ENCODE peak calls at places on chromosome 16, in nine cellular contexts. A is fibroblast of the aortic adventitia, J is nephron progenitor cell, Q is tibial nerve, S is cardiac fibroblast, M is AG09309, F is fibroblast of lung, V is heart right ventricle, O is glutamatergic neuron. R is an unnamed sample.

GRCh38 chr16:27974896-27975540 is 88.5 kb downstream of the GSG1L start:
- DNase-seq in O (no peak), Q (no peak), A (no peak), M (no peak), J (no peak), V (no peak), S (no peak), F (no peak), R (no peak)

GRCh38 chr16:3736116-3736515 is 18.8 kb upstream of the TRAP1 start:
- DNase-seq in Q (no peak), F (no peak), S (no peak), M (no peak), A (no peak), O (no peak), V (no peak), J (no peak), R (no peak)

GRCh38 chr16:28140788-28141618 is 70.8 kb downstream of the XPO6 start:
- DNase-seq in F (no peak), S (peak), A (no peak), V (peak), Q (no peak), J (no peak), O (no peak), M (no peak), R (no peak)

GRCh38 chr16:85636234-85636812 is 23.2 kb downstream of the GSE1 start:
- DNase-seq in J (no peak), O (no peak), Q (no peak), V (no peak), M (no peak), A (no peak), S (no peak), F (no peak), R (no peak)

GRCh38 chr16:20925780-20926179 is 25.2 kb downstream of the LYRM1 start:
- DNase-seq in F (no peak), J (no peak), Q (no peak), M (no peak), A (no peak), V (no peak), S (no peak), O (no peak), R (no peak)

GRCh38 chr16:48105456-48105855 is 50.3 kb downstream of the ABCC12 start:
- DNase-seq in F (no peak), Q (no peak), M (no peak), V (no peak), A (no peak), S (no peak), J (no peak), O (no peak), R (no peak)

GRCh38 chr16:49674255-49674980 is 181.5 kb downstream of the ZNF423 start:
- DNase-seq in A (no peak), F (no peak), J (peak), V (no peak), Q (no peak), O (peak), S (no peak), M (no peak), R (no peak)

GRCh38 chr16:72612271-72612670 is 435.7 kb downstream of the ZFHX3 start:
- DNase-seq in M (no peak), O (no peak), Q (no peak), V (no peak), A (peak), S (peak), J (no peak), F (peak), R (no peak)

GRCh38 chr16:4085405-4085970 is 30.8 kb downstream of the ADCY9 start:
- DNase-seq in V (no peak), F (no peak), M (no peak), O (no peak), A (no peak), S (no peak), Q (no peak), J (no peak), R (peak)

GRCh38 chr16:21208831-21209230 is 2.5 kb downstream of the ZP2 start:
- DNase-seq in S (no peak), V (no peak), J (no peak), M (no peak), A (no peak), F (no peak), O (no peak), Q (no peak), R (no peak)

GRCh38 chr16:75298252-75298651 is 46.8 kb upstream of the BCAR1 start:
- DNase-seq in J (no peak), V (no peak), A (no peak), F (no peak), S (no peak), M (no peak), O (no peak), Q (no peak), R (no peak)

GRCh38 chr16:69564845-69565610 is 738 bp upstream of the NFAT5 start:
- DNase-seq in A (peak), F (peak), Q (no peak), S (peak), O (no peak), V (no peak), J (no peak), M (no peak), R (no peak)

GRCh38 chr16:3889059-3889458 is 8.5 kb upstream of the CREBBP start:
- DNase-seq in O (no peak), S (no peak), A (no peak), Q (no peak), M (no peak), F (no peak), V (no peak), J (no peak), R (no peak)

GRCh38 chr16:35510701-35511100 is 2051.3 kb downstream of the TP53TG3F start:
- DNase-seq in M (no peak), J (no peak), V (no peak), F (no peak), O (no peak), A (no peak), Q (no peak), S (no peak), R (no peak)

GRCh38 chr16:18931756-18932155 is 5.5 kb upstream of the SMG1 start:
- DNase-seq in F (no peak), Q (no peak), V (peak), S (no peak), J (no peak), A (no peak), O (no peak), M (no peak), R (peak)

DNA sequence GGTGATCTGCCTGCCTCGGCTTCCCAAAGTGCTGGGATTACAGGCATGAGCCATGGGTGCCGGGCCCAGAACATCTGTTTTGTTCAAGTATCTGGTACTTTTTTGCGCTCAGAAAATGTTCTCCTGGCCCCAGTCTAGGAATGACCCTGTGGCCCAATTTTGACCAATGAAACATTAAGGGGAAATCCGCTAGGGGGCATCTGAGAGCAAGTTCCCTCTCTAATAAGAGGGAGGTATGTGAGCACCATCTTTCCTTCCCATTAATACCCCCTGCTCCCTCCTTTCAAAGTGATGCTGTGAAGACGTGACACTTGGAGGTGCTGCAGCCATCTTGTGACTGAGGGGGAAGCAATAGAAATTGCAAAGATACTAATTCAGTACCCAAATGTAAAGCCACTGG is 16.5 kb upstream of the CLEC3A start:
- DNase-seq in J (no peak), F (no peak), O (no peak), M (no peak), S (no peak), V (no peak), A (no peak), Q (no peak), R (no peak)
- TF ChIP-seq CTCF in J (no peak), F (peak), O (peak), M (peak), S (no peak), V (no peak), A (peak), Q (no peak), R (no peak)

DNA sequence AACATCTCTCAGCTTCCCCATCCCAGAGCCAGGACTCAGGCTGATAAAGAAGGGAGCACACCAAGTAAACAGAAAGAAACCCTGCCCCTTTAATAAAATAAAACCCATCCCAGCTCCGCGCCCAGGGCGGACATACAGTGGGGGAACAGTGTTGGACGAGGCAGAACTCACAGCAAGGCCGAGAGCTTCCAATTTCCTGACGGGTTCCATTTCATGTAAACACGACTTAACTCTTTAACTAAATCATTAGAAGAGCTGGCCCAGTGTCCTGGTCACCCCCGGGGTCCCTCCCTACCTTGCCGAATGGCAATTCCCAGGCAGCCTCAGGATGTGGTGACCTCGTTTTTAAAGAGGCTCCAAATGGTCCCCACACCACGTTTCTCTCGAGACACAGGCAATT is 340.7 kb downstream of the FOXL1 start:
- DNase-seq in J (no peak), V (no peak), A (no peak), M (no peak), O (no peak), S (no peak), F (no peak), Q (no peak), R (no peak)
- TF ChIP-seq CTCF in J (no peak), V (no peak), A (no peak), M (no peak), O (no peak), S (no peak), F (no peak), Q (no peak), R (no peak)

GRCh38 chr16:68367034-68367433 is 56.2 kb downstream of the PRMT7 start:
- DNase-seq in M (no peak), V (no peak), S (peak), Q (no peak), A (peak), O (no peak), F (peak), J (peak), R (no peak)
- TF ChIP-seq CTCF in M (peak), V (peak), S (peak), Q (no peak), A (peak), O (peak), F (peak), J (peak), R (no peak)

GRCh38 chr16:11913425-11914079 is 2.2 kb downstream of the GSPT1 start:
- DNase-seq in O (no peak), V (no peak), A (peak), Q (no peak), M (no peak), J (no peak), F (peak), S (peak), R (no peak)
- TF ChIP-seq CTCF in O (no peak), V (no peak), A (no peak), Q (no peak), M (no peak), J (no peak), F (no peak), S (no peak), R (no peak)

GRCh38 chr16:610513-611381 is 20.0 kb upstream of the WFIKKN1 start:
- DNase-seq in F (no peak), O (no peak), Q (no peak), A (no peak), J (no peak), S (peak), V (no peak), M (no peak), R (no peak)
- TF ChIP-seq CTCF in F (peak), O (peak), Q (peak), A (peak), J (peak), S (peak), V (peak), M (peak), R (peak)

GRCh38 chr16:84293406-84293805 is 1.3 kb upstream of the WFDC1 start:
- DNase-seq in A (no peak), S (no peak), F (no peak), J (no peak), O (no peak), M (no peak), V (no peak), Q (no peak), R (no peak)
- TF ChIP-seq CTCF in A (no peak), S (no peak), F (no peak), J (no peak), O (no peak), M (no peak), V (no peak), Q (no peak), R (no peak)

DNA sequence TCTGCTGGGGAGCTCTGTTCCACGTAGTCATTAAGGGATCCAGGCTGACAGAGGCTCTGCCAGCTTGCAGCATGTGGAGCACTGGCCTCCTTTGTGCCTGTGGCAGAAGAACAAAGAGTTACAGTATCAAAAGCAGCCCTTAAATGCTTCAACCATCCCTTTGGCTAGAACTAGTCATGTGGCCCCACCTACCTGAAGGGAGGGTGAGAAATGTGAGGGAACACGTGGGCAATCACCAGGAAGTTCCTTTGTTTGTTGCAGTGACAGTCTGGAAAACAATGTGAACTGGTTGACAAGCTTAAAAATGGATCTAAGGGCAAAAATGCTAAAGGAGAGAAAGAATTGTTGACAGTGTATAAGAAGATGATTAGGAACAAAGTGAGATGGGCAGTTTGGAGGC is 290.4 kb upstream of the HSBP1 start:
- DNase-seq in O (no peak), J (no peak), Q (no peak), V (no peak), A (no peak), F (no peak), S (no peak), M (no peak), R (no peak)
- TF ChIP-seq CTCF in O (no peak), J (no peak), Q (no peak), V (no peak), A (no peak), F (no peak), S (no peak), M (no peak), R (no peak)

GRCh38 chr16:61934591-61934990 is 101.6 kb downstream of the CDH8 start:
- DNase-seq in V (no peak), S (no peak), M (no peak), A (no peak), Q (no peak), J (no peak), F (no peak), O (no peak), R (no peak)

GRCh38 chr16:61937646-61938045 is 98.6 kb downstream of the CDH8 start:
- DNase-seq in M (no peak), O (no peak), Q (no peak), A (no peak), J (no peak), S (no peak), F (no peak), V (no peak), R (no peak)

GRCh38 chr16:61936522-61936921 is 99.7 kb downstream of the CDH8 start:
- DNase-seq in M (no peak), O (peak), F (no peak), S (no peak), Q (no peak), J (peak), A (no peak), V (no peak), R (no peak)
- TF ChIP-seq CTCF in M (no peak), O (peak), F (no peak), S (peak), Q (no peak), J (peak), A (no peak), V (peak), R (no peak)

DNA sequence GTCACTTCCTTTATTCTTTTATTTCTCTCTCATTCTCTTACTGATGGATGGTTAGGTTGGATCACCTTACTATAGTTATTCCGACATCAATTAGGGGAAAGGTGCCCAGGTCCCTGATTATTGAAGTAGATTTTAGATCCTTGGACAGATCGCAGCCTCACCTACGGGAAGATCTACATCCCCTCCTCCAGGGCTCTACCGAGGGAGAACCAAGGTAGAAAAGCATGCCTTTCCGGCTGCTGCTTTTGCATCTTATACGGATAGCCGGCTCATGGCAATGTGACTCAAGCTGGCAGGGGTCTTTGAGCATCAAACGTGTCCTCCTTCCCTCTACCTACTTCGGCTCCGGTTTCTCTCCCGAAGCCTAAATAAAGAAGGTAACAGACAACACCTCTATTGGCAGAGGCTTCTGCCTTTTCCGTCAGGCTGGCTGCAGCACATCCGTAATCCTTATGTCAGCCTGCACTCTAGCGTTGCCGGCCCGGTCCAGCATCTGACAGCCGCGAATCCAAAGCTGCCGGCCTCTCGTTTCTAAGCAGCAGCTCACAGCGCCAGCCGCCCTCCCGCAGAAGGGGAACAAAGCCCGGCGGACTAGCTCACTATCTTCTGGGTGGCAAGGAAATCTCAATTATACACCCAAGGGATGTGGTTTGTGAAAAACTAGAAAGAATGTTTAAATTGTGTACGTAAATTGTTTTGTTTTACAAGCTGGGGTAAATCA is 46.9 kb downstream of the IRX6 start:
- DNase-seq in S (peak), V (peak), M (peak), Q (peak), A (peak), O (peak), J (peak), F (peak), R (peak)
- TF ChIP-seq CTCF in S (peak), V (peak), M (peak), Q (peak), A (peak), O (no peak), J (peak), F (peak), R (peak)

GRCh38 chr16:2428051-2428786 is 1.0 kb upstream of the CCNF start:
- DNase-seq in F (peak), Q (peak), V (peak), O (peak), A (peak), J (peak), S (peak), M (no peak), R (no peak)

GRCh38 chr16:2432286-2432685 is 3.0 kb downstream of the CCNF start:
- DNase-seq in O (no peak), A (no peak), M (no peak), J (no peak), V (no peak), S (no peak), Q (no peak), F (no peak), R (no peak)

GRCh38 chr16:2428787-2429036 is 535 bp upstream of the CCNF start:
- DNase-seq in M (no peak), O (no peak), V (no peak), F (no peak), S (no peak), A (no peak), Q (no peak), J (no peak), R (no peak)

GRCh38 chr16:2429037-2429770 is at the start of gene CCNF:
- DNase-seq in S (peak), Q (peak), V (peak), J (peak), O (peak), A (peak), M (peak), F (peak), R (peak)

DNA sequence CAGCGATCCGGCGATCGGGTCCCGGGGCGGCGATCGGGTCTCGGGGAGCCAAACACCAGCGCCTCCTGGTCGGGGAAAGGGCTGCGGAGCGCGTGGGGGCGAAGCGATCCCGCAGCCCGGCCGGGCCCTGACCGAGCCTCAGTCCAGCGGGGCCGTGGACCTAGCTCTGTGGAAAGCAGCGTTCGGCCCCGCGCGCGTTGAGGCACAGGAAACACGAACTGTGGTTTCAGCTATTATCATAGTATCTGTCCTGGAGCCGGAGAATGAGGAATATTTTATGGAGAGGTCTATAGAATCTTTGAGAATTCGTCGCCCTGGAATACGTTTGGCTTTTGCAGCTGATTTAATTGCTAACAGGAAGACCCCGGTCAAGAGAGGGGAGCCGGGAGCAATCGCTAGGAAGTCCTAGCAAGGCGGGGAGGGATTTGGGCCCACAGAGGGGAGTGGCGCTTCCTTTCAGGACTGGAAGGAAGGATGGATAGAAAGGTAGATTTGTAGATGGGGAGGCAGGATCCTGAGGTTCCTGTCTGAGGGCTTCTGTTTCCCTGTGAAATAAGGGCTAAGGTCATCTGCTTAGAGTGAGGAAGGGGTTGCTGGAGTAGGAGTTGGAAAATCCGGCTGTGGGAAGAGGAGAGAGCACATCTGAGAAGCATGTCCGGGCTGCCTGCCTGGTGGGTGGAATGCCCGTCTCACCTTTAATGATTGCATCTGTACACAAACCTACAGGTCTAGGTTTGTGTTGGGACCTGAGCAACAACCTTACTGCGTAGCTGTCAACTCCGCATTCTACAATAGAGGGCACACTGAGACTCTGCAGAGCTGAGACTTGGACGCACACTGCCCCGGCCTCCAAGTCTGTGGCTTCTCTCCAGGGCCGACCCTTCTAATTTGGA is 770 bp downstream of the CCNF start:
- DNase-seq in M (no peak), O (peak), J (peak), V (no peak), F (peak), A (peak), Q (no peak), S (peak), R (no peak)
- TF ChIP-seq CTCF in M (peak), O (no peak), J (no peak), V (no peak), F (peak), A (no peak), Q (no peak), S (no peak), R (no peak)